ENCODE peak calls at places on chromosomes 1 and 21, in six cellular contexts. F, M, B, P, T and S are unnamed samples.

GRCh38 chr1:50979964-50980363 is 9.9 kb downstream of the CDKN2C start:
- DNase-seq in F (no peak), M (no peak), B (no peak), P (no peak), T (no peak), S (no peak)

GRCh38 chr1:198601936-198602889 is 36.6 kb upstream of the PTPRC start:
- DNase-seq in F (no peak), M (peak), B (no peak), P (no peak), T (no peak), S (no peak)

GRCh38 chr1:50873458-50874187 is 86.4 kb downstream of the FAF1 start:
- DNase-seq in F (peak), M (peak), B (peak), P (peak), T (peak), S (peak)

GRCh38 chr1:9481048-9481447 is 58.2 kb upstream of the SLC25A33 start:
- DNase-seq in F (no peak), M (no peak), B (no peak), P (peak), T (no peak), S (no peak)

GRCh38 chr1:157948547-157949152 is 44.8 kb upstream of the KIRREL1 start:
- DNase-seq in F (no peak), M (peak), B (no peak), P (peak), T (no peak), S (peak)

GRCh38 chr1:67213948-67214347 is 47.7 kb downstream of the IL23R start:
- DNase-seq in F (no peak), M (no peak), B (no peak), P (no peak), T (no peak), S (no peak)

GRCh38 chr1:243525085-243525487 is 269.2 kb downstream of the SDCCAG8 start:
- DNase-seq in F (no peak), M (peak), B (no peak), P (peak), T (no peak), S (no peak)

GRCh38 chr1:207811920-207812720 is 60.3 kb downstream of the CD46 start:
- DNase-seq in F (peak), M (no peak), B (no peak), P (no peak), T (peak), S (no peak)

GRCh38 chr21:25862596-25862995 is 127.8 kb downstream of the GABPA start:
- DNase-seq in F (no peak), M (peak), B (no peak), P (peak), T (no peak), S (peak)

GRCh38 chr1:53622531-53622930 is 116.4 kb downstream of the GLIS1 start:
- DNase-seq in F (no peak), M (no peak), B (peak), P (no peak), T (no peak), S (no peak)

GRCh38 chr1:201678264-201679101 is 139.6 kb downstream of the NAV1 start:
- DNase-seq in F (no peak), M (no peak), B (no peak), P (no peak), T (no peak), S (no peak)

GRCh38 chr1:214123061-214123784 is 135.4 kb downstream of the PROX1 start:
- DNase-seq in F (peak), M (peak), B (peak), P (peak), T (peak), S (peak)

GRCh38 chr1:180270767-180271639 is 40.9 kb downstream of the LHX4 start:
- DNase-seq in F (no peak), M (peak), B (no peak), P (peak), T (no peak), S (no peak)

GRCh38 chr1:230047114-230047865 is 19.7 kb upstream of the GALNT2 start:
- DNase-seq in F (no peak), M (no peak), B (no peak), P (peak), T (no peak), S (no peak)

GRCh38 chr1:226443033-226443432 is 35.1 kb upstream of the PARP1 start:
- DNase-seq in F (no peak), M (no peak), B (no peak), P (no peak), T (no peak), S (no peak)

GRCh38 chr1:87000460-87000859 is 86.0 kb downstream of the HS2ST1 start:
- DNase-seq in F (no peak), M (no peak), B (no peak), P (no peak), T (no peak), S (no peak)

GRCh38 chr1:221816899-221817298 is 75.0 kb upstream of the DUSP10 start:
- DNase-seq in F (no peak), M (peak), B (no peak), P (peak), T (no peak), S (no peak)

GRCh38 chr1:161162806-161163205 is 3.4 kb upstream of the PPOX start:
- DNase-seq in F (no peak), M (no peak), B (no peak), P (no peak), T (no peak), S (no peak)

GRCh38 chr1:248804771-248805681 is 20.7 kb downstream of the SH3BP5L start:
- DNase-seq in F (no peak), M (no peak), B (no peak), P (no peak), T (no peak), S (no peak)
- H3K4me3 ChIP-seq in F (no peak), M (no peak), B (no peak), P (no peak), T (no peak), S (no peak)

GRCh38 chr1:156212130-156212529 is 677 bp upstream of the PMF1 start:
- DNase-seq in F (no peak), M (no peak), B (no peak), P (no peak), T (no peak), S (no peak)
- H3K4me3 ChIP-seq in F (no peak), M (no peak), B (peak), P (peak), T (no peak), S (peak)

DNA sequence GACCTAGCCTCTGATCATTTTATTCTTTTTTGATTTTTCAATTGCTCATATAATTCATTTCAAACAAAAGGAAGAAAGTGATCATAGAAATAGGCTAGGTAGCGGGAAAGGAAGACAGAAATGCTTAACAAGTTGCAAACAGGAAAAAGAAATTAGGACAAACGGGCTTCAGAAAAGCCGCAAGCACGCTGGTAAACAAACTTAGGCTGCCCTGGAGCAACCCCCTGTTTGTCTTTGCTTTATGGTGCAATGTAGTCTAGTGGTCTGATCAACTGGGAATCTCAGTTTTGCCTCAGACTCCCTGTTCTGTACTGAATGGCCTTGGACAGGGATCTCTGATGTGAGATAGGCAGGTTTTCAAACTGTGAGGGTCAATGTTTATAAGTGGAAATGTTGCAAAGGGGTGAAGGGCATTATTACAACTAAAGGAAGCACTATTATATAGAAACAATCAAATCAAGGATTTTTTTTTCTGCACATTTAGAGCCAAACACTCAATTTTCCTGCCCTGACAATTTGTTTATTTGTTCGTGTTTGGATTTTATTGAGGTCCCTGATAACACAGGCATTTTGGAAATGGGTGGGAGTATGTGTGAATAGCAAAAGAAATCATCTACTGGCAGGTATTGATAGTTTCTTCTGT is 146.8 kb upstream of the NRIP1 start:
- DNase-seq in F (no peak), M (no peak), B (no peak), P (no peak), T (no peak), S (no peak)
- H3K4me3 ChIP-seq in F (no peak), M (no peak), B (no peak), P (no peak), T (no peak), S (no peak)

DNA sequence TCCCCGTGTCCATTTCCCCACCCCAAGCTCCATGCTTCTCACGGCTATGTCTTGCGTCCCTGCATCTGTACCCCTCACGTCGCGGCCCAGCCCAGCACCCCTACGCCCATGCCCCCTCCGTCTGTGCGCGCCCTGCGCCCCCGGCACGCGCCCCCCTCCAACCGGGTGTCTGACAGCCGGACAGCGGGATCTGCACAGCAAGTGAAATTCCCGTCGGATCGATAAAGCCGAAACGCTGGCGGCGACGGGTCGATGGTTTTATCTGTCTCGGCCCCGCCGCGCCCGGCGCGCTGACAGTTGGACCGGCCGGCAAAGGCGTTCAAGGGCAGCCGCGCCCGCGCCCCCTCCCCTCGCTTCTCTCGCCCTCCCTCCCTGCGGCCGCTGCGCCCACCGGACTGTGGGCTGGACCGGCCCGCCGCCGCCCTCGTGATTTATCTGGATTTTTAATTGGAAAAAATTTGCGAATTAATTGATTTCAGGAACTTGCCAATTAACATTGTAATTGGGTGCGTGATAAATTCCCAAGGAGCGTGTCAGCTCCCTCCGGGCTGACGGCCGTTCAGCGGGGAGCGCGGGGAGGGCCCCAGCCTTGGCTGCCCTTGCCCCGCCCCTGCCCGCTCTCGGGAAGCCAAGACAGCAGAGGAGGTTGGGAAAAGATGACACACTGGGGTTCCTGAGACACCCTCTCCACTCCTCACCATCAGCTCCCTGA is 57.1 kb downstream of the TMEM53 start:
- DNase-seq in F (no peak), M (peak), B (peak), P (peak), T (no peak), S (no peak)
- H3K4me3 ChIP-seq in F (no peak), M (peak), B (peak), P (peak), T (no peak), S (no peak)

GRCh38 chr1:219669042-219669441 is 56.1 kb upstream of the ZC3H11B start:
- DNase-seq in F (no peak), M (no peak), B (no peak), P (no peak), T (no peak), S (no peak)
- H3K4me3 ChIP-seq in F (no peak), M (no peak), B (no peak), P (no peak), T (no peak), S (no peak)

GRCh38 chr1:46491500-46492268 is 2.0 kb downstream of the DMBX1 start:
- DNase-seq in F (no peak), M (no peak), B (no peak), P (no peak), T (no peak), S (no peak)

GRCh38 chr1:46490603-46491499 is 1.2 kb downstream of the DMBX1 start:
- DNase-seq in F (no peak), M (no peak), B (no peak), P (peak), T (no peak), S (no peak)

GRCh38 chr1:46488343-46489168 is 1.1 kb upstream of the DMBX1 start:
- DNase-seq in F (no peak), M (peak), B (no peak), P (peak), T (no peak), S (no peak)

GRCh38 chr1:46489169-46489637 is 433 bp upstream of the DMBX1 start:
- DNase-seq in F (no peak), M (no peak), B (no peak), P (peak), T (no peak), S (no peak)

DNA sequence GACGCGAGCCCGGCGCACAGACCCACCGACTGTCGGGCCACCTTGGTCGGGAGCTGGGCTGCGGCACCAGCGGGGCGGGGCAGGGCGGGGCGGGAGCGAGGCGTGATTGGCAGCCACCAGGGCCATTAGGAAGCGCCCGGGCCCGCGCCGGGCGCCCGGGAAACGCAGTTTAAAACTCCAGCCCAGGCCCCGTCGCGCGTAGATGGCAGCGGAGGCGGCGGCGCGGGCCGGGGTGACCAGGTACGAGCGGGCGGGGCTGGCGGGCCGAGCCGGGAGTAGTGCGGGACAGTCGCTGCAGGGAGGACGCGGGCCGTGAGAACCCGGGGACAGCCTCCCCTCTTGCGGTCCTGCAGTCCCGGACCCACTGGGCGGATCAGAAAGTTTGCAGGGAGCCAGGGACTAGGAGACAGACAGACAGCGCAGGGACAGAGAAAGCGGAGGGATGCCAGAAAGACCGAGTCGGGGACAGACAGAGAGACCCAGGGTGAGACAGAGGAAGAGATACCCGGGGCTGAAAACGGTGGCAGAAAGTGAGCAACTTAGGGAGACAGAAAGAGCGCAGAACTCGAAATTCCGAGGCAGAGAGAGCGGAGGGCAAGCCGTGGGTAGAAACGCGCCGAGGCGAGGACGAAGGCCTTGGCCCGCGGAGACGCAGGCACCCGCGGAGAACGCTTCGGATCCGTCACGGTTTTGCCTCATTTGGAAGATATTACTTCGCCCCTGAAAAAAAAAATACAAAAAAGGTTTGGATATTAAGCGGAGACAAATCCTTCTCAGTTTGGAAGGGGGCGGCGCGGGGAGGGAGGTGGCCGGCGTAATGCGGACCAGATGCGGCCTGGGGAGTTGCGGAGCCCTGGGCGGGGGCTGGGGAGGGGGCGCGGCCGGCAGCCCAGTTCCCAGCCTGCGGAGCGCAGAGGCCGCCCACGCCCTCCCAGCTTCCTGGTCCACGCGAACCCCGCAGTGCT is at the start of gene DMBX1:
- DNase-seq in F (no peak), M (no peak), B (no peak), P (peak), T (no peak), S (no peak)
- H3K4me3 ChIP-seq in F (peak), M (no peak), B (peak), P (peak), T (peak), S (peak)